ENCODE peak calls at places on chromosomes 3 and 15, in eight cellular contexts. X is Calu3, C is fibroblast of lung, S is heart left ventricle, K is WERI-Rb-1, M is AG09319, N is PC-3, T is BE2C. R is an unnamed sample.

GRCh38 chr3:23496165-23496564 is 293.0 kb downstream of the UBE2E2 start:
- DNase-seq in X (no peak), C (no peak), S (no peak), K (no peak), M (no peak), N (no peak), T (no peak), R (no peak)

GRCh38 chr3:171753665-171754408 is 56.4 kb downstream of the PLD1 start:
- DNase-seq in X (no peak), C (peak), S (no peak), K (no peak), M (peak), N (no peak), T (no peak), R (no peak)

GRCh38 chr3:63655519-63655918 is 3.0 kb downstream of the SNTN start:
- DNase-seq in X (no peak), C (peak), S (no peak), K (no peak), M (peak), N (peak), T (no peak), R (no peak)

GRCh38 chr15:65303687-65304392 is 637 bp upstream of the RNU5B-1 start:
- DNase-seq in X (peak), C (peak), S (peak), K (peak), M (no peak), N (peak), T (peak), R (no peak)

GRCh38 chr3:194447161-194447560 is 39.6 kb downstream of the ATP13A3 start:
- DNase-seq in X (peak), C (no peak), S (no peak), K (no peak), M (no peak), N (no peak), T (no peak), R (no peak)

GRCh38 chr3:66195347-66195783 is 25.4 kb upstream of the SLC25A26 start:
- DNase-seq in X (peak), C (peak), S (peak), K (peak), M (peak), N (peak), T (peak), R (peak)

GRCh38 chr3:155941354-155941753 is 70.9 kb downstream of the GMPS start:
- DNase-seq in X (no peak), C (no peak), S (no peak), K (no peak), M (no peak), N (no peak), T (no peak), R (no peak)

GRCh38 chr3:65401359-65401810 is 637.3 kb downstream of the MAGI1 start:
- DNase-seq in X (no peak), C (no peak), S (no peak), K (no peak), M (no peak), N (no peak), T (no peak), R (no peak)

GRCh38 chr3:189685854-189686253 is 54.7 kb downstream of the TP63 start:
- DNase-seq in X (no peak), C (peak), S (no peak), K (no peak), M (peak), N (peak), T (no peak), R (no peak)

GRCh38 chr3:69710153-69710977 is 28.9 kb upstream of the MITF start:
- DNase-seq in X (no peak), C (peak), S (no peak), K (no peak), M (no peak), N (peak), T (no peak), R (no peak)

GRCh38 chr3:151383111-151383510 is 1.4 kb downstream of the P2RY12 start:
- DNase-seq in X (no peak), C (no peak), S (no peak), K (no peak), M (no peak), N (no peak), T (no peak), R (no peak)

GRCh38 chr3:134359121-134360010 is 14.9 kb downstream of the AMOTL2 start:
- DNase-seq in X (no peak), C (no peak), S (peak), K (no peak), M (no peak), N (no peak), T (no peak), R (no peak)

GRCh38 chr3:134356411-134357040 is 17.7 kb downstream of the AMOTL2 start:
- DNase-seq in X (no peak), C (no peak), S (no peak), K (no peak), M (no peak), N (no peak), T (no peak), R (peak)

GRCh38 chr3:134357261-134357913 is 16.9 kb downstream of the AMOTL2 start:
- DNase-seq in X (no peak), C (no peak), S (no peak), K (no peak), M (no peak), N (no peak), T (no peak), R (no peak)

GRCh38 chr3:134360046-134360445 is 14.2 kb downstream of the AMOTL2 start:
- DNase-seq in X (no peak), C (no peak), S (no peak), K (no peak), M (no peak), N (no peak), T (no peak), R (no peak)

GRCh38 chr3:134357914-134358811 is 16.1 kb downstream of the AMOTL2 start:
- DNase-seq in X (peak), C (peak), S (no peak), K (no peak), M (peak), N (peak), T (peak), R (no peak)
- TF ChIP-seq CTCF in X (peak), C (peak), S (peak), K (peak), M (peak), N (peak), T (peak), R (peak)

DNA sequence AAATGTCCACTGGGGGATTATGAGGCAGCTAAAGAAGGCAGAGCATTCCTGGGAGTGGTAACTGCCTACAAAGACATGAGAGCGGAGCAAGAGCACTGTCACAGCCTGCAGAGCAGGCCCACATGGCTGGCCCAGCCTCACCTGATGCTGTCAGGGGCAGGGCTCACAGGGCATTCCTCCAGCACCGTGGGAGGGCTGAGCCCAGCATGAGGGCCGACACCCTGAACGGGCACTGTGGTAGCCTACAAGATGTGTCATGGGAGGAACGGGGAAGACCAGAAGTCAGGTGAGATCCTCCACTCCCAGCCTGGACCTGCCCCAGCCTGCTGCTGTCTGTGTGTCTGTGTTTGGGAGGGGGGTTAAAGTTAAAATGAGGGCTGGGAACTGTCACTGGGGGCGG is 30.1 kb downstream of the CCDC12 start:
- DNase-seq in X (peak), C (no peak), S (no peak), K (no peak), M (no peak), N (peak), T (no peak), R (no peak)
- TF ChIP-seq CTCF in X (no peak), C (no peak), S (no peak), K (no peak), M (no peak), N (no peak), T (no peak), R (no peak)

DNA sequence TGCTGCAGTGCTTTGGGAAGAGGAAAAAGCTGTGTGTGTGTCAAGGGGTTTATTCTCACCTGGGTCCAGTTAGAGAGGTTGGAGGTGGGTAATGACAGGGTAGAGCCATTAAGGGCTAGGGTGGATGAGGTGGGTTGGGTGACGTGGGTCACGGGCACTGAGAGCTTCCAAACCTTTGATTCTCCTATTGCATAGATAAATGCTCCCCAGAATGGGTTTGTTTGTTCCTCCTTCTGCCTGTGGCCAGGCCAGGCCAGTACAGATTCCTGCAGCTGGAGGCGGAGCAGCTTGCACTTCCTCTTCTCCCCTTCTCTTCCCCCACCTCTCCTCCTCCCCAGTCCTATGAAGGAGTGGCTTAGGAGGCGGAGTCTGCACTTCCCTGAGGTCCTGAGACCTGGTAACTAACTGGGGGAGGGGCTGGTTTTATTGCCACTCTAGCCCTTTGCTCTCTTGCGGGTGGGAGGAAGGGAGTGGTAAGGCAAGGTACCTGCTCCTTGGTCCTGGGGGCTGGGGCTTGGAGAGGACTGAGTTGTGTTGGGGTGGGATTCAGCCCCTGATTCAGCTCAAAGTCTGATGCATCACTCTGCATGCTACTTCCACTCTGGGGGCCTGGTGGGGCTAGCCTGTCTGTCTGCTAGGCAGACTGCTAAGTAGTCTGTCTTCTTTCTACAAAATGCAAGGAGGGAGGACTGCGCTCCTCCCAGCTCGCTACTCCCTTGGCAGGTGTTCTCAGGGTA is 3.5 kb downstream of the SPINT1 start:
- DNase-seq in X (peak), C (no peak), S (peak), K (peak), M (no peak), N (peak), T (peak), R (no peak)
- TF ChIP-seq CTCF in X (no peak), C (no peak), S (no peak), K (no peak), M (no peak), N (no peak), T (no peak), R (no peak)

GRCh38 chr15:63028442-63029110 is 14.0 kb upstream of the TPM1 start:
- DNase-seq in X (no peak), C (no peak), S (no peak), K (no peak), M (no peak), N (no peak), T (no peak), R (no peak)

GRCh38 chr15:63022663-63023062 is 19.9 kb upstream of the TPM1 start:
- DNase-seq in X (no peak), C (no peak), S (no peak), K (no peak), M (no peak), N (no peak), T (no peak), R (no peak)

GRCh38 chr15:63027646-63028045 is 14.9 kb upstream of the TPM1 start:
- DNase-seq in X (no peak), C (no peak), S (no peak), K (no peak), M (no peak), N (no peak), T (no peak), R (no peak)

GRCh38 chr15:63023351-63023945 is 19.1 kb upstream of the TPM1 start:
- DNase-seq in X (no peak), C (peak), S (no peak), K (no peak), M (no peak), N (no peak), T (no peak), R (no peak)

DNA sequence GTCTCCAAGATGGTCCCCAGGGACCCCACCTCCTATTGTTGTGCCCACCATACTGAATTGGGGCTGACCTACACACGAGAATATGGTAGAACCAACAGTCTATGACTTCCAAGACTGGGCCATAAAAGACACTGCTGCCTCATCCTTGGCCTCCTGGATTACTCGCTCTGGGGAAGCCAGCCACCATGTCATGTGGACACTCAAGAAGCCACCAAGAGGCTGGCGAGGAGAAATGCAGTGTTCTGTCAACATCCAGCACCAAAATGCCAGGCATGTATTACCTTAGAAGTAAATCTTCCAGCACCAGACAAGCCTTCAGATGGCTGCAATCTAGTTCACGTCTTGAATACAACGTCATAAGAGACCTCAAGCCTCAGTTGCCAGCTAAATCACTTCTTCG is 17.1 kb upstream of the TPM1 start:
- DNase-seq in X (no peak), C (no peak), S (no peak), K (peak), M (no peak), N (no peak), T (no peak), R (no peak)
- TF ChIP-seq CTCF in X (no peak), C (no peak), S (no peak), K (peak), M (no peak), N (peak), T (peak), R (no peak)

GRCh38 chr15:28086175-28086703 is 12.9 kb downstream of the OCA2 start:
- DNase-seq in X (peak), C (peak), S (no peak), K (peak), M (no peak), N (peak), T (peak), R (no peak)
- TF ChIP-seq CTCF in X (no peak), C (peak), S (peak), K (peak), M (peak), N (peak), T (peak), R (peak)

DNA sequence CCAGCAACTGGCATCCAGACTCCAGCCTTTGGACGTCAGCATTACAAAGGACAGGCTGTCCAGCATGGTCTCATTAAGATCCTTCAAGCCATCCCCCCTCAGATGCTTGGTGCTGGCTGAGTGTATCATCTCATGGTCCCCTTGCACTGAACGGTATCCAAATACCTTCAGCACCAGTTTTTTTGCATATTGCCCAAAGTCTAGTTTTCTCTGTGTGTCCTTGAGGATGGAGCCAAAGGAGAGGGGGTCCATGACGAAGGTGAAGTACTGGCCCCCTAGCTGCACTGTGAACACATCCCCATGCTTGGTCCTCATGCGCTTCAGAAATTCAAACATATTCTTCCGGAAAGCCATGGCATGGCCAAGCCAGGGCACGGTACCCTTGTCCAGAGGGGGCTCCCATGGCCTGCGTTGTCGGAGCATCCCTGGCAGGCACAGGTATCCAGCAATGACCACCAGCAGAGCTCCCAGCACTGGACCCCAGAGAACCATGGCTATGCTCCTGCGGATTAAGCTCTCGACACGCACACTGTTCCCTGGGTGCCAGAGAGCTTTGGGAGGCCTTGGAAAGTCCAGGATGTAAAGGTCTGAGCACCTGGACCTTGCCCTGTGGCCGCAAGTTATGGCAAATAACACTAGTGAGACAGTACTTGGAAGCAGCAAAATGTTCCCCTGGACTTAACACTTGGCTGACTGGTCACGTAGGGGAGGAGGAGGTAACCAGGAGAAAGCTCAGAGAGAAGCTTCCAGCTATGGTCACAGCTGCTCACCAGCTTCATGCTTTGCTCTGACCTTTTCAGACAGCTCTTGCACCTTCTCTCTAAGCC is at the start of gene CYP8B1:
- DNase-seq in X (no peak), C (no peak), S (no peak), K (no peak), M (no peak), N (no peak), T (no peak), R (no peak)
- TF ChIP-seq CTCF in X (no peak), C (no peak), S (no peak), K (no peak), M (no peak), N (no peak), T (no peak), R (no peak)

DNA sequence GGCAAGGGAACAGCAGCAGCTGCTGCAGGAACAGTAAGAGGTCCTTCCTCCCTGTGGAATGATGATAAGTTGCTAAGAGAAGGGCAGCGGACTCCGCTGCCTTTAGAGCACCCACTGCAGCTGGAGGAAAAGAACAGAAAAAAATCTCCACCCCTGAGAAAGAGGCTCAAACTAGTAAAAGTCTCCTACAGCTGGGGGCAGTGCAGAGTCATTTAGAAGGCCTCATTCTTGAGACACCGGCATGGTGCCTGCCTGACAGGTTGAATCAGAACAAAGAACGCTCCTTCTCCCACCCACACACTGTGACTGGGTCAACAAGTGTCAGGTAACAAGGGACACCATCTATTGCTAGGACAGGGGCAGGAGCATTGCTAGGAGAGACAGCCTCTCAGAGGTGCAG is 188.4 kb downstream of the ABHD5 start:
- DNase-seq in X (peak), C (no peak), S (no peak), K (peak), M (no peak), N (peak), T (no peak), R (no peak)
- TF ChIP-seq CTCF in X (no peak), C (peak), S (no peak), K (peak), M (no peak), N (peak), T (peak), R (peak)

DNA sequence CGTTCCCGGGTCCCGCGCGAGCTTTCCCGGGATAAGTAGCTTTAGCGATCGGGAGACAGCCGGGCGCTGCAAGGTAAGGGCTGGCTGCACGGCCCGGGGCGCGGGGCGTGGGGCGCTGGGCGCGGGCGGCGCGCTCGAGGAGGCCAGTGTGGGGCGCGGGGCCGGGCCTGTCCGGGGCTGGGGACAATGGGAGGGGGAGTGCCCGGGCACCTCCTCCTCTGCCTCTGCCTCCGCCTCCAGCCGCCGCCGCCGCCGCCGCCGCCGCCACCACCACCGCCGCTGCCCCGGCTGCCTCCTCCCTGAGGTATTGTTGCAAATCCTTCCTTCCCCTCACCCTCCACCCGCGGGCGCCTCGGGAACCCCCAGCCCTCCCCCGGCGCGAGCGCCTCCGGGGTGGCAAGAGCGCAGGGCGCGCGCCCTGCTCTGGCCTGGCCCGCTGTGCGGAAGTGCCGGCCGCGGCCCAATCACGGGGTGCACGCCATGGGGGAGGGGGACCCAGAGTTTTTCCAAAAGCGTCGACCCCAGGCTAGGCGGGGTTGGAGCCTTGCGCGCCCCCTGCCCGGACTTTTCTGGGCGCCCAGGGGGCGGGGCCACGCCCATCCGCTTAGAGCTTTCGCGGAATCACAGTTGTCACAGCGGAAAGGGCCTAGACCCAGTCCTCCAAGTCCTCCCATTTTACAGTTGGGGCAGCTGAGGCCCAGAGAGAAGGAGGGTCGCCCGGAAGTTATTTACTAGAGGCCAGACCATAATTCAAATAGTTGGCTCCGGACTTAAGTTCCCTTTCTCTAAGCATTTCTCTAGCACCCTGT is at the start of gene LPP:
- DNase-seq in X (peak), C (peak), S (peak), K (peak), M (peak), N (peak), T (peak), R (no peak)
- TF ChIP-seq CTCF in X (peak), C (no peak), S (no peak), K (no peak), M (no peak), N (peak), T (no peak), R (no peak)